ENCODE peak calls at places on chromosomes 11 and 22, in seven cellular contexts. One of them, this sample, is unnamed.

GRCh38 chr11:130049260-130049659 is 20.4 kb upstream of the APLP2 start:
- DNase-seq in SK-N-SH: no peak
- DNase-seq in HepG2: no peak
- DNase-seq in HCT116: no peak
- DNase-seq in K562: no peak
- DNase-seq in H1: no peak
- DNase-seq in endothelial cell of umbilical vein: no peak
- DNase-seq in this sample: no peak

GRCh38 chr11:16204261-16204660 is 152.1 kb downstream of the SOX6 start:
- DNase-seq in H1: no peak
- DNase-seq in HCT116: no peak
- DNase-seq in endothelial cell of umbilical vein: no peak
- DNase-seq in K562: no peak
- DNase-seq in SK-N-SH: no peak
- DNase-seq in HepG2: peak
- DNase-seq in this sample: no peak

GRCh38 chr11:69603163-69603836 is 37.7 kb upstream of the CCND1 start:
- DNase-seq in K562: no peak
- DNase-seq in HCT116: no peak
- DNase-seq in endothelial cell of umbilical vein: no peak
- DNase-seq in HepG2: no peak
- DNase-seq in SK-N-SH: no peak
- DNase-seq in H1: peak
- DNase-seq in this sample: no peak

GRCh38 chr22:37485714-37486223 is 415 bp downstream of the MFNG start:
- DNase-seq in HCT116: no peak
- DNase-seq in K562: no peak
- DNase-seq in SK-N-SH: no peak
- DNase-seq in endothelial cell of umbilical vein: peak
- DNase-seq in H1: no peak
- DNase-seq in HepG2: no peak
- DNase-seq in this sample: no peak

GRCh38 chr22:19239464-19239863 is 52.1 kb downstream of the CLTCL1 start:
- DNase-seq in SK-N-SH: no peak
- DNase-seq in HepG2: no peak
- DNase-seq in endothelial cell of umbilical vein: no peak
- DNase-seq in H1: no peak
- DNase-seq in K562: peak
- DNase-seq in HCT116: no peak
- DNase-seq in this sample: no peak

GRCh38 chr22:36884314-36885158 is 23.7 kb downstream of the NCF4 start:
- DNase-seq in HepG2: no peak
- DNase-seq in endothelial cell of umbilical vein: peak
- DNase-seq in K562: no peak
- DNase-seq in HCT116: no peak
- DNase-seq in H1: no peak
- DNase-seq in SK-N-SH: no peak
- DNase-seq in this sample: no peak

GRCh38 chr11:1129666-1130160 is 28.0 kb upstream of the MUC5AC start:
- DNase-seq in H1: no peak
- DNase-seq in SK-N-SH: peak
- DNase-seq in HCT116: no peak
- DNase-seq in endothelial cell of umbilical vein: no peak
- DNase-seq in HepG2: no peak
- DNase-seq in K562: no peak
- DNase-seq in this sample: no peak

GRCh38 chr22:49433717-49434611 is 393.7 kb downstream of the BRD1 start:
- DNase-seq in HCT116: no peak
- DNase-seq in endothelial cell of umbilical vein: no peak
- DNase-seq in SK-N-SH: peak
- DNase-seq in HepG2: peak
- DNase-seq in H1: peak
- DNase-seq in K562: no peak
- DNase-seq in this sample: no peak

GRCh38 chr11:9269492-9270030 is 4.4 kb upstream of the DENND5A start:
- DNase-seq in K562: no peak
- DNase-seq in HepG2: no peak
- DNase-seq in H1: no peak
- DNase-seq in HCT116: no peak
- DNase-seq in SK-N-SH: no peak
- DNase-seq in endothelial cell of umbilical vein: no peak
- DNase-seq in this sample: no peak

GRCh38 chr11:22930816-22931594 is 70.7 kb upstream of the CCDC179 start:
- DNase-seq in HepG2: no peak
- DNase-seq in K562: no peak
- DNase-seq in H1: no peak
- DNase-seq in HCT116: no peak
- DNase-seq in endothelial cell of umbilical vein: peak
- DNase-seq in SK-N-SH: no peak
- DNase-seq in this sample: no peak

GRCh38 chr11:17519486-17519885 is 24.7 kb downstream of the USH1C start:
- DNase-seq in SK-N-SH: no peak
- DNase-seq in K562: no peak
- DNase-seq in HepG2: no peak
- DNase-seq in H1: no peak
- DNase-seq in endothelial cell of umbilical vein: no peak
- DNase-seq in HCT116: no peak
- DNase-seq in this sample: no peak

GRCh38 chr11:72321381-72321996 is 77.5 kb upstream of the PHOX2A start:
- DNase-seq in HCT116: no peak
- DNase-seq in SK-N-SH: peak
- DNase-seq in HepG2: peak
- DNase-seq in H1: no peak
- DNase-seq in endothelial cell of umbilical vein: peak
- DNase-seq in K562: peak
- DNase-seq in this sample: no peak

GRCh38 chr22:24030186-24030702 is 19.1 kb downstream of the CABIN1 start:
- DNase-seq in H1: no peak
- DNase-seq in HepG2: no peak
- DNase-seq in SK-N-SH: no peak
- DNase-seq in endothelial cell of umbilical vein: no peak
- DNase-seq in K562: no peak
- DNase-seq in HCT116: no peak
- DNase-seq in this sample: no peak

GRCh38 chr11:120186799-120187591 is 23.8 kb upstream of the OAF start:
- DNase-seq in HCT116: no peak
- DNase-seq in endothelial cell of umbilical vein: no peak
- DNase-seq in H1: no peak
- DNase-seq in SK-N-SH: peak
- DNase-seq in K562: no peak
- DNase-seq in HepG2: peak
- DNase-seq in this sample: no peak

GRCh38 chr22:33780761-33781160 is 139.5 kb downstream of the LARGE1 start:
- DNase-seq in K562: no peak
- DNase-seq in endothelial cell of umbilical vein: no peak
- DNase-seq in SK-N-SH: no peak
- DNase-seq in HepG2: no peak
- DNase-seq in HCT116: no peak
- DNase-seq in H1: no peak
- DNase-seq in this sample: no peak
- H3K9ac ChIP-seq in K562: no peak
- H3K9ac ChIP-seq in endothelial cell of umbilical vein: no peak
- H3K9ac ChIP-seq in SK-N-SH: no peak
- H3K9ac ChIP-seq in HepG2: no peak
- H3K9ac ChIP-seq in HCT116: no peak
- H3K9ac ChIP-seq in H1: no peak
- H3K9ac ChIP-seq in this sample: no peak

GRCh38 chr11:65791719-65792213 is 4.9 kb downstream of the OVOL1 start:
- DNase-seq in K562: no peak
- DNase-seq in H1: no peak
- DNase-seq in endothelial cell of umbilical vein: no peak
- DNase-seq in HepG2: no peak
- DNase-seq in SK-N-SH: peak
- DNase-seq in HCT116: no peak
- DNase-seq in this sample: no peak
- TF ChIP-seq POLR2AphosphoS5 in K562: no peak
- TF ChIP-seq POLR2AphosphoS5 in H1: no peak
- TF ChIP-seq POLR2AphosphoS5 in endothelial cell of umbilical vein: no peak
- TF ChIP-seq POLR2AphosphoS5 in HepG2: no peak
- TF ChIP-seq POLR2AphosphoS5 in SK-N-SH: no peak
- TF ChIP-seq POLR2AphosphoS5 in HCT116: peak
- TF ChIP-seq POLR2AphosphoS5 in this sample: no peak

GRCh38 chr22:40334060-40334459 is 12.2 kb upstream of the ADSL start:
- DNase-seq in HCT116: no peak
- DNase-seq in H1: no peak
- DNase-seq in SK-N-SH: no peak
- DNase-seq in K562: no peak
- DNase-seq in HepG2: no peak
- DNase-seq in endothelial cell of umbilical vein: no peak
- DNase-seq in this sample: no peak

GRCh38 chr22:40331706-40332105 is 14.6 kb upstream of the ADSL start:
- DNase-seq in H1: no peak
- DNase-seq in HCT116: no peak
- DNase-seq in K562: no peak
- DNase-seq in endothelial cell of umbilical vein: no peak
- DNase-seq in HepG2: no peak
- DNase-seq in SK-N-SH: no peak
- DNase-seq in this sample: no peak

GRCh38 chr22:40335358-40335757 is 10.9 kb upstream of the ADSL start:
- DNase-seq in HepG2: no peak
- DNase-seq in K562: no peak
- DNase-seq in HCT116: no peak
- DNase-seq in SK-N-SH: no peak
- DNase-seq in H1: no peak
- DNase-seq in endothelial cell of umbilical vein: no peak
- DNase-seq in this sample: no peak

GRCh38 chr22:40332319-40332781 is 13.9 kb upstream of the ADSL start:
- DNase-seq in HCT116: no peak
- DNase-seq in SK-N-SH: peak
- DNase-seq in K562: no peak
- DNase-seq in HepG2: no peak
- DNase-seq in endothelial cell of umbilical vein: no peak
- DNase-seq in H1: no peak
- DNase-seq in this sample: no peak

GRCh38 chr22:40334899-40335298 is 11.4 kb upstream of the ADSL start:
- DNase-seq in endothelial cell of umbilical vein: no peak
- DNase-seq in HCT116: no peak
- DNase-seq in SK-N-SH: peak
- DNase-seq in HepG2: no peak
- DNase-seq in H1: no peak
- DNase-seq in K562: no peak
- DNase-seq in this sample: no peak
- H3K4me3 ChIP-seq in endothelial cell of umbilical vein: no peak
- H3K4me3 ChIP-seq in HCT116: no peak
- H3K4me3 ChIP-seq in SK-N-SH: no peak
- H3K4me3 ChIP-seq in HepG2: no peak
- H3K4me3 ChIP-seq in H1: no peak
- H3K4me3 ChIP-seq in K562: no peak
- H3K4me3 ChIP-seq in this sample: no peak

DNA sequence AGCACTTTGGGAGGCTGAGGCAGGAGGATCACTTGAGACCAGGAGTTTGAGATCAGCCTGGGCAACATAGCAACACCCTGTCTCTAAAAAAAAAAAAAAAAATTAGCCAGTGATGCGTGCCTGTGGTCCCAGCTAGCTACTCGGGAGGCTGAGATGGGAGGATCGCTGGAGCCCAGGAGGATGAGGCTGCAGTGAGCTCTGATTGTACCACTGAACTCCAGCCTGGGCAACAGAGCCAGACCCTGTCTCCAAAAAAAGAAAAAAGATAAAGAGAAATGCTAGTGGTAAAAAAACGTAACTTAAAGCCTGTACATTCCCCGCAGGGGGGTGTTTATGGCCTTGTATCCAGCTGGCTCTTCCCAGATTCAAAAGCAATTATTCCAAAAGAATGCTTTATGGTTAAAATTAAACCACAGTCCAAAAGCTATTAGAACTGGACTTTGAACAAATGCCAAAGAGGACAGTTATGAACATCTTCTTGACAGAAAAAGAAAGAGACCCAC is 16.4 kb upstream of the SNX32 start:
- DNase-seq in H1: no peak
- DNase-seq in HepG2: no peak
- DNase-seq in endothelial cell of umbilical vein: no peak
- DNase-seq in K562: no peak
- DNase-seq in SK-N-SH: no peak
- DNase-seq in HCT116: no peak
- DNase-seq in this sample: no peak
- H3K9ac ChIP-seq in H1: no peak
- H3K9ac ChIP-seq in HepG2: peak
- H3K9ac ChIP-seq in endothelial cell of umbilical vein: peak
- H3K9ac ChIP-seq in K562: no peak
- H3K9ac ChIP-seq in SK-N-SH: peak
- H3K9ac ChIP-seq in HCT116: peak
- H3K9ac ChIP-seq in this sample: peak

GRCh38 chr11:115982666-115983065 is 478.5 kb upstream of the CADM1 start:
- DNase-seq in K562: no peak
- DNase-seq in H1: no peak
- DNase-seq in endothelial cell of umbilical vein: no peak
- DNase-seq in HepG2: no peak
- DNase-seq in SK-N-SH: no peak
- DNase-seq in HCT116: no peak
- DNase-seq in this sample: no peak
- TF ChIP-seq POLR2AphosphoS5 in K562: no peak
- TF ChIP-seq POLR2AphosphoS5 in H1: no peak
- TF ChIP-seq POLR2AphosphoS5 in endothelial cell of umbilical vein: no peak
- TF ChIP-seq POLR2AphosphoS5 in HepG2: no peak
- TF ChIP-seq POLR2AphosphoS5 in SK-N-SH: no peak
- TF ChIP-seq POLR2AphosphoS5 in HCT116: no peak
- TF ChIP-seq POLR2AphosphoS5 in this sample: no peak

DNA sequence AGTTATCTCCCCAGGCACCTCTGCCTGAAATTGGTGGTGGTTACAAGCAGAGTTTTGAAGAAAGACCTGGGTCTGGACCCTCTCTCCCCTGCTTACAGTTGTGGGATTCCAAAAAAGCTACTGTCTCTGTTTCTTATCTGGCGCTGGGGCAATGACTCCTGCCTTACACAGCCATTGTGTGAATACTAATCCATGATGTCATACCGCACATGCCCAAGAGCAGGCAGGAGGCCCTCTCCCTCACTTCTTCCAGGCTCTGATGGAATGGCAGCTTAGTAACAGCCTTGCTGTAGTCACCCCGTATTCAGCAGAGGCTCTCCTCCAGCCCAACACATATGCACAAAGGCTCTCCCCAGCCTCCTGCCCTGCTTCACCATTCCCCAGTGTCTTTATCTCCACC is 165.8 kb downstream of the ETS1 start:
- DNase-seq in H1: no peak
- DNase-seq in endothelial cell of umbilical vein: no peak
- DNase-seq in K562: no peak
- DNase-seq in HCT116: no peak
- DNase-seq in SK-N-SH: peak
- DNase-seq in HepG2: no peak
- DNase-seq in this sample: no peak
- H3K4me3 ChIP-seq in H1: no peak
- H3K4me3 ChIP-seq in endothelial cell of umbilical vein: no peak
- H3K4me3 ChIP-seq in K562: no peak
- H3K4me3 ChIP-seq in HCT116: no peak
- H3K4me3 ChIP-seq in SK-N-SH: no peak
- H3K4me3 ChIP-seq in HepG2: no peak
- H3K4me3 ChIP-seq in this sample: no peak

GRCh38 chr22:25628494-25628893 is 64.0 kb downstream of the GRK3 start:
- DNase-seq in HepG2: no peak
- DNase-seq in HCT116: no peak
- DNase-seq in endothelial cell of umbilical vein: no peak
- DNase-seq in K562: no peak
- DNase-seq in H1: no peak
- DNase-seq in SK-N-SH: no peak
- DNase-seq in this sample: no peak
- H3K9ac ChIP-seq in HepG2: no peak
- H3K9ac ChIP-seq in HCT116: no peak
- H3K9ac ChIP-seq in endothelial cell of umbilical vein: no peak
- H3K9ac ChIP-seq in K562: no peak
- H3K9ac ChIP-seq in H1: no peak
- H3K9ac ChIP-seq in SK-N-SH: no peak
- H3K9ac ChIP-seq in this sample: no peak

This sample was measured in SK-N-MC.